ENCODE peak calls at places on chromosomes 1 and 21, in five cellular contexts. V, K, W, E and J are unnamed samples.

GRCh38 chr1:65330021-65330420 is 20.7 kb downstream of the DNAJC6 start:
- DNase-seq in K (no peak), W (no peak), E (no peak), V (no peak), J (no peak)

GRCh38 chr1:202241376-202242079 is 47.9 kb downstream of the LGR6 start:
- DNase-seq in W (no peak), V (no peak), K (no peak), E (no peak), J (no peak)

GRCh38 chr1:39128959-39129358 is 75.5 kb upstream of the MACF1 start:
- DNase-seq in V (no peak), K (no peak), E (no peak), W (no peak), J (no peak)

GRCh38 chr1:197304626-197305200 is 36.7 kb downstream of the CRB1 start:
- DNase-seq in K (no peak), V (no peak), E (no peak), W (no peak), J (no peak)

GRCh38 chr1:19759740-19760089 is 40.0 kb downstream of the TMCO4 start:
- DNase-seq in E (peak), V (peak), W (no peak), K (no peak), J (no peak)

GRCh38 chr1:50568782-50569181 is 145.5 kb upstream of the DMRTA2 start:
- DNase-seq in K (peak), W (no peak), E (no peak), V (no peak), J (no peak)

GRCh38 chr1:15141933-15142647 is 11.5 kb upstream of the TMEM51 start:
- DNase-seq in V (peak), E (peak), K (no peak), W (peak), J (no peak)

GRCh38 chr21:44421901-44422840 is 33.1 kb upstream of the LRRC3 start:
- DNase-seq in E (no peak), W (no peak), V (no peak), K (no peak), J (no peak)

GRCh38 chr21:34836103-34836932 is 167.5 kb downstream of the CLIC6 start:
- DNase-seq in V (peak), W (peak), K (no peak), E (peak), J (peak)

GRCh38 chr21:31894441-31894840 is 21.6 kb downstream of the HUNK start:
- DNase-seq in V (no peak), K (no peak), W (no peak), E (no peak), J (no peak)

GRCh38 chr21:29033871-29034270 is 9.4 kb downstream of the USP16 start:
- DNase-seq in W (no peak), E (no peak), V (no peak), K (no peak), J (no peak)

GRCh38 chr1:63902844-63903589 is 129.2 kb downstream of the ROR1 start:
- DNase-seq in K (no peak), V (peak), E (peak), W (no peak), J (no peak)

GRCh38 chr21:14306143-14306907 is 76.6 kb downstream of the HSPA13 start:
- DNase-seq in E (peak), W (no peak), K (no peak), V (peak), J (no peak)

GRCh38 chr21:27734146-27734545 is 767.3 kb upstream of the ADAMTS5 start:
- DNase-seq in K (no peak), V (peak), W (peak), E (peak), J (peak)

GRCh38 chr1:150302338-150302737 is 8.7 kb downstream of the MRPS21 start:
- DNase-seq in V (no peak), K (no peak), E (no peak), W (no peak), J (no peak)

GRCh38 chr1:50354813-50355212 is 68.4 kb downstream of the DMRTA2 start:
- DNase-seq in K (no peak), V (no peak), E (no peak), W (no peak), J (no peak)

GRCh38 chr1:177959793-177960515 is 9.9 kb downstream of the SEC16B start:
- DNase-seq in V (peak), E (peak), W (peak), K (no peak), J (no peak)

GRCh38 chr1:36320291-36320758 is 3.1 kb downstream of the EVA1B start:
- DNase-seq in K (peak), V (no peak), W (no peak), E (no peak), J (no peak)

GRCh38 chr1:159207774-159208459 is 3.2 kb downstream of the ACKR1 start:
- DNase-seq in E (no peak), W (no peak), V (no peak), K (peak), J (no peak)

GRCh38 chr1:23449918-23450317 is 25.4 kb upstream of the TCEA3 start:
- DNase-seq in K (no peak), E (no peak), W (no peak), V (no peak), J (no peak)

DNA sequence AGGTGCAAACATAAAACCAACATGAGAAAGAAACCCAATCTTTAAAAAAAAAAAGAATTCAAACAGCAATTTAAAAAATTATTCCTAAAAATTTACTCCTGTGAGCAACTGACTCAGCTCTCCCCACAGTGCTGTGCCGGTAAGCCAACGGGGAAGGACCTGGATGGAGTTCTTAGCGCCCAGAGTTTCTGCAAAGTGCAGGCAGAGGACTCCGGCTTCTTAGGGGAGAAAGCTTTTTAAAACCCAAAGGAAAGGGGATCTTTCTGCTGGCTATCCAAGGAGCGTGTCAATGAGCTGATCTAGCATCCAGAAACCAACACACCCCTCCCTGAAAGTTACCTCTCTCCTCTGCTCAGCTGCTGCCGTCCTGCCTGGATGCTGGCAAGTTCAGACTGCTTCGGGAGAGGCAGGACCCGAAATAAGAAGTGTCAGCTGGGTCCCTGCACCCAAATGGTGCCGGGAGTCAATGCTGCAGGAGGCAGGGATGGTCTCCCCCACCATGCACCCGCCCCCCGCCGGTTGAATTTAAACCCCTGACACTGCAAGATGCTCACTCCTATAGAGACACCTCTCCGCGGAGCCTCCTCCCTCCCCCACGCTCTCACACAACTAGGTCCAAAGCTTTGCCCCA is 32.2 kb upstream of the H6PD start:
- DNase-seq in W (no peak), E (peak), K (no peak), V (no peak), J (no peak)
- H3K4me3 ChIP-seq in W (peak), E (peak), K (peak), V (peak), J (peak)

DNA sequence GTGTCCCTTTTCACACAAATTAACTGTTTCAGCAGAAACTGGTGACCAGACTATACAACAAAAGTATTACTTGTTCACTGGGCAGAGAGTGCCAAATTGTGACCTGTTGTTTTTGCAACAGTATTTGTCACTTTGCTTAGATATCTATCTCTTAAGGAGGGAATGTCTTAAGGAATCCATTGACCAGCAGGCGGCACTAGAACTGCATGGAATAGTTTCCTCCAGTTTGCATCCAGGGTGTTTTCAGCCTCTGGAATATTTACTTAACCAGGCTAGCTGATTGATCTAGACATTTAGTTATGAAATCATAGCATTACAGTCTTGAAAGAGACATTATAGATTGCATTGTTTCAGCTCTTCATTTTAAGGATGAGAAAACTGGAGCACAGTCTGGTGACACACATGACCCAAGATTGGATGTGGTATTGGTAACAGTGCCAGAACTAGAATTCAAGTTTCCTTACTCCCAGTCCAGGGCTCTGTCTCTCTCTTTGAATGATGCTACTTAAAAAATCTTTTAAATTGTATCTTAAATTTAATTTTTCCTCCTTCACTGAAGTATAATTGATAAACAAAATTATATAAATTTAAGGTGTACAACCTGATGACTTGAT is 16.9 kb downstream of the RPTN start:
- DNase-seq in W (peak), K (peak), E (peak), V (peak), J (no peak)
- TF ChIP-seq CTCF in W (peak), K (peak), E (peak), V (peak), J (peak)

GRCh38 chr1:166920561-166921475 is 44.8 kb upstream of the TADA1 start:
- DNase-seq in V (no peak), E (no peak), W (no peak), K (peak), J (no peak)
- H3K4me3 ChIP-seq in V (no peak), E (no peak), W (no peak), K (peak), J (no peak)

GRCh38 chr1:230087034-230087721 is 20.1 kb downstream of the GALNT2 start:
- DNase-seq in K (no peak), W (no peak), V (no peak), E (no peak), J (no peak)
- TF ChIP-seq CTCF in K (no peak), W (no peak), V (no peak), E (no peak), J (no peak)

DNA sequence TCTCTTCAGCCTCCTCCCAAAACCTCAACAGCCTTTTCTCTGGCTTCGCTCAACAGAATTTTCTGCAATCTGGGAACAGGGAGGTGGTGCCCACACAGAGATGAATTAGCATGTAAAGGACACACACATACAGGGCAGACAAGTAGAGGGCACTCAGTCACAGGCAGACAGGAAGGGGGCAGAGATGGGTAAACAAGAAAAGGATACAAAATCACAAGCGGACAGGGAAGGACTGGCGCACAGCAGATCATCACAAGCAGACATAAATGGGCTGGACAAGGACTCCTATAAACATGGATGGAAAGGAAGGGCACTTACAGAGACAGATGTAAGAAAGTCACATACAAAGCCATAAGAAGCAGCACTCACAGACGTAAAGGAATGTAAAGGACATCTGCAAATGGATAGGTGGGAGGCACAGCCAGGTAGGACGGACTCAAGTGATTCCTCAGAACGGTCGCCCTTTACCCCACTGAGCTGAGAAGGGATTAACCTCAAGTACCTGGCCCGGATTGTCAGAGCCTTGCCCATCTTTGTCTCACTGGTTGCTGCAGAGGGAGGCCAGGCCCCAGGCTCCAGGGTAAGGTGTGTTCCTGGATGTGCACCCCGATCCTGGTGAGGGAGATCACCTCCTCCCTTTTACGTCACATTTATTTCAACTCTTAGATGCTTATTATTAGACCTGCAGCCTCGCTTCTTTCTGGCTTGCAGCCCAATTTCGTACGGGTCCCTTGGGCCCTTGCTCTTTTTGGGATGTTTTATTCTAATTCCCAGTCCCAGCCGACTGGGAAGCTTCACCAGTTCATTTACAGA is 841 bp upstream of the PRCC start:
- DNase-seq in E (no peak), V (peak), W (no peak), K (peak), J (no peak)
- H3K4me3 ChIP-seq in E (peak), V (peak), W (peak), K (peak), J (peak)

GRCh38 chr1:185400057-185400456 is 83.0 kb upstream of the IVNS1ABP start:
- DNase-seq in W (peak), E (peak), K (no peak), V (peak), J (peak)

GRCh38 chr1:185402930-185403329 is 85.9 kb upstream of the IVNS1ABP start:
- DNase-seq in V (no peak), K (peak), W (no peak), E (no peak), J (no peak)

GRCh38 chr1:185398599-185398998 is 81.6 kb upstream of the IVNS1ABP start:
- DNase-seq in W (no peak), E (no peak), V (no peak), K (no peak), J (no peak)

GRCh38 chr1:185398022-185398421 is 81.0 kb upstream of the IVNS1ABP start:
- DNase-seq in K (no peak), V (no peak), E (no peak), W (no peak), J (no peak)

GRCh38 chr1:185401019-185401418 is 84.0 kb upstream of the IVNS1ABP start:
- DNase-seq in K (peak), W (peak), V (peak), E (no peak), J (no peak)
- TF ChIP-seq CTCF in K (no peak), W (no peak), V (no peak), E (no peak), J (no peak)

DNA sequence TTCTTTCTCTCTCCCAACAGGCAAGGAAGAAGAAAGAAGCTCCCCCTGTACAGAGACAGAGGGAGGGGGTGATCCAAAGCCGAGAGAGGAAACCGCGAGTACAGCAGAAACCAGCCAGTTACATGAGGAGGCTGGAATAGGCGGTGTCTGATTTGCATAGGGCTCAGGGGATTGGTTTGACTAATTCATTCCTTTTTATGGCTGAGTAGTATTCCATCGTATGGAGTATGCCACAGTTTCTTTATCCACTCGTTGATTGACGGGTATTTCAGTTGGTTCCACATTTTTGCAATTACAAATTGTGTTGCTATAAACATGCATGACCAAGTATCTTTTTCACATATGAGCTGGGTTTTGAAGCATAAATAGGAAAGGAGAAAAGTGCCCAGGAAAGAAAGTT is 3.4 kb upstream of the GPX7 start:
- DNase-seq in V (no peak), E (no peak), W (no peak), K (no peak), J (no peak)
- H3K4me3 ChIP-seq in V (no peak), E (no peak), W (no peak), K (no peak), J (no peak)

GRCh38 chr1:195608883-195609282 is 999.4 kb downstream of the KCNT2 start:
- DNase-seq in V (no peak), W (no peak), K (peak), E (no peak), J (no peak)
- TF ChIP-seq CTCF in V (no peak), W (peak), K (peak), E (peak), J (peak)